ENCODE peak calls at places on chromosome 10, in ten cellular contexts. T, H, M, X, S, C, R, W, V and F are unnamed samples. For H3K9me3, the result is how much of the 10 kb centered on the place peaks cover.

GRCh38 chr10:119051775-119052174 is 22.3 kb downstream of the NANOS1 start:
- DNase-seq in T (no peak), H (no peak), M (no peak), X (no peak), S (no peak), C (no peak), R (no peak), W (no peak), V (no peak), F (no peak)

GRCh38 chr10:34520084-34520483 is 295.0 kb downstream of the PARD3 start:
- DNase-seq in T (no peak), H (no peak), M (no peak), X (no peak), S (no peak), C (no peak), R (no peak), W (no peak), V (no peak), F (no peak)

GRCh38 chr10:7471720-7472367 is 61.0 kb upstream of the SFMBT2 start:
- DNase-seq in T (peak), H (no peak), M (no peak), X (no peak), S (no peak), C (no peak), R (no peak), W (no peak), V (no peak), F (no peak)

GRCh38 chr10:17068953-17069352 is 60.7 kb downstream of the CUBN start:
- DNase-seq in T (no peak), H (no peak), M (no peak), X (no peak), S (no peak), C (no peak), R (no peak), W (no peak), V (no peak), F (no peak)

GRCh38 chr10:100670828-100671479 is 74.4 kb upstream of the PAX2 start:
- DNase-seq in T (peak), H (no peak), M (no peak), X (no peak), S (peak), C (peak), R (no peak), W (no peak), V (no peak), F (no peak)

GRCh38 chr10:2341298-2341697 is 604.0 kb upstream of the ADARB2 start:
- DNase-seq in T (no peak), H (no peak), M (no peak), X (no peak), S (no peak), C (no peak), R (no peak), W (no peak), V (no peak), F (no peak)

GRCh38 chr10:22495396-22495795 is 150.1 kb downstream of the SPAG6 start:
- DNase-seq in T (no peak), H (no peak), M (no peak), X (no peak), S (no peak), C (no peak), R (no peak), W (no peak), V (no peak), F (no peak)

GRCh38 chr10:52287853-52288252 is 26.2 kb upstream of the DKK1 start:
- DNase-seq in T (no peak), H (no peak), M (no peak), X (no peak), S (no peak), C (no peak), R (no peak), W (no peak), V (no peak), F (no peak)

GRCh38 chr10:15137636-15138035 is 30.9 kb downstream of the NMT2 start:
- DNase-seq in T (no peak), H (no peak), M (no peak), X (no peak), S (no peak), C (no peak), R (no peak), W (no peak), V (no peak), F (no peak)

GRCh38 chr10:89086801-89087513 is 96.4 kb downstream of the FAS start:
- DNase-seq in T (peak), H (no peak), M (no peak), X (no peak), S (peak), C (peak), R (peak), W (peak), V (no peak), F (no peak)

GRCh38 chr10:93030409-93030808 is 30.2 kb upstream of the CYP26C1 start:
- DNase-seq in T (no peak), H (peak), M (no peak), X (no peak), S (no peak), C (peak), R (peak), W (no peak), V (no peak), F (no peak)

GRCh38 chr10:78865518-78865835 is 203.3 kb upstream of the ZMIZ1 start:
- DNase-seq in T (no peak), H (no peak), M (peak), X (no peak), S (peak), C (no peak), R (peak), W (peak), V (no peak), F (peak)

GRCh38 chr10:116554628-116555027 is 8.9 kb downstream of the PNLIP start:
- DNase-seq in T (no peak), H (no peak), M (no peak), X (no peak), S (no peak), C (no peak), R (no peak), W (no peak), V (no peak), F (no peak)

GRCh38 chr10:74213571-74214162 is 62.6 kb downstream of the ADK start:
- DNase-seq in T (peak), H (peak), M (no peak), X (peak), S (no peak), C (peak), R (peak), W (no peak), V (no peak), F (no peak)

GRCh38 chr10:80320377-80320776 is 30.9 kb upstream of the MAT1A start:
- DNase-seq in T (no peak), H (no peak), M (no peak), X (no peak), S (no peak), C (no peak), R (no peak), W (no peak), V (no peak), F (no peak)

GRCh38 chr10:101901340-101901739 is 57.7 kb upstream of the KCNIP2 start:
- DNase-seq in T (peak), H (no peak), M (no peak), X (no peak), S (no peak), C (no peak), R (no peak), W (no peak), V (no peak), F (no peak)

GRCh38 chr10:29714096-29714874 is 79.5 kb upstream of the SVIL start:
- DNase-seq in T (no peak), H (peak), M (no peak), X (no peak), S (no peak), C (peak), R (peak), W (no peak), V (no peak), F (no peak)

GRCh38 chr10:43703286-43703685 is 54.6 kb upstream of the ZNF32 start:
- DNase-seq in T (no peak), H (no peak), M (no peak), X (no peak), S (no peak), C (no peak), R (no peak), W (no peak), V (no peak), F (no peak)

GRCh38 chr10:84195044-84195830 is 900 bp downstream of the CDHR1 start:
- DNase-seq in T (peak), H (no peak), M (no peak), X (no peak), S (no peak), C (no peak), R (no peak), W (peak), V (no peak), F (no peak)

GRCh38 chr10:47027108-47027811 is 116.0 kb downstream of the PTPN20 start:
- DNase-seq in T (no peak), H (no peak), M (no peak), X (no peak), S (peak), C (no peak), R (no peak), W (peak), V (peak), F (no peak)

GRCh38 chr10:118209215-118209614 is 132.9 kb downstream of the FAM204A start:
- DNase-seq in T (no peak), H (no peak), M (no peak), X (no peak), S (no peak), C (no peak), R (no peak), W (no peak), V (no peak), F (no peak)

GRCh38 chr10:50275650-50276235 is 24.4 kb upstream of the ASAH2 start:
- DNase-seq in T (peak), H (no peak), M (no peak), X (peak), S (peak), C (peak), R (peak), W (no peak), V (no peak), F (peak)

GRCh38 chr10:120945801-120946302 is 94.7 kb downstream of the WDR11 start:
- DNase-seq in T (no peak), H (no peak), M (no peak), X (peak), S (peak), C (peak), R (no peak), W (peak), V (peak), F (no peak)

GRCh38 chr10:124742418-124743187 is 1.6 kb downstream of the FAM53B start:
- DNase-seq in T (peak), H (no peak), M (no peak), X (no peak), S (no peak), C (peak), R (no peak), W (peak), V (no peak), F (no peak)

GRCh38 chr10:20598590-20598989 is 298.5 kb downstream of the NEBL start:
- DNase-seq in T (no peak), H (no peak), M (peak), X (no peak), S (peak), C (peak), R (peak), W (peak), V (no peak), F (no peak)

GRCh38 chr10:79384773-79385391 is 37.6 kb downstream of the PPIF start:
- DNase-seq in T (peak), H (no peak), M (no peak), X (peak), S (no peak), C (no peak), R (no peak), W (peak), V (no peak), F (peak)

GRCh38 chr10:69217119-69217754 is 2.9 kb upstream of the HKDC1 start:
- DNase-seq in T (no peak), H (peak), M (no peak), X (no peak), S (no peak), C (peak), R (peak), W (no peak), V (no peak), F (no peak)

GRCh38 chr10:46222364-46222935 is 64.3 kb upstream of the ANTXRL start:
- DNase-seq in T (no peak), H (no peak), M (no peak), X (no peak), S (no peak), C (no peak), R (peak), W (no peak), V (no peak), F (peak)

GRCh38 chr10:104862-105565 is 30.2 kb upstream of the ZMYND11 start:
- DNase-seq in T (no peak), H (no peak), M (no peak), X (no peak), S (no peak), C (no peak), R (no peak), W (no peak), V (no peak), F (no peak)

GRCh38 chr10:87506988-87507387 is 2.3 kb downstream of the MINPP1 start:
- DNase-seq in T (no peak), H (no peak), M (no peak), X (no peak), S (no peak), C (no peak), R (no peak), W (no peak), V (no peak), F (no peak)

GRCh38 chr10:121406823-121407545 is 191.3 kb downstream of the FGFR2 start:
- DNase-seq in T (no peak), H (no peak), M (no peak), X (peak), S (no peak), C (no peak), R (no peak), W (no peak), V (no peak), F (peak)

GRCh38 chr10:48932831-48933670 is 6.6 kb downstream of the LRRC18 start:
- DNase-seq in T (no peak), H (no peak), M (no peak), X (no peak), S (no peak), C (no peak), R (no peak), W (no peak), V (no peak), F (no peak)

GRCh38 chr10:74963549-74963948 is 137.1 kb downstream of the KAT6B start:
- DNase-seq in T (no peak), H (no peak), M (no peak), X (no peak), S (no peak), C (no peak), R (peak), W (no peak), V (no peak), F (no peak)

GRCh38 chr10:49083256-49083655 is 32.1 kb downstream of the VSTM4 start:
- DNase-seq in T (no peak), H (no peak), M (peak), X (no peak), S (peak), C (no peak), R (no peak), W (no peak), V (no peak), F (peak)

GRCh38 chr10:18610517-18610916 is 40.9 kb downstream of the NSUN6 start:
- DNase-seq in T (peak), H (peak), M (no peak), X (peak), S (no peak), C (peak), R (peak), W (no peak), V (no peak), F (no peak)

GRCh38 chr10:105540381-105540780 is 899.3 kb downstream of the SORCS3 start:
- DNase-seq in T (no peak), H (no peak), M (no peak), X (no peak), S (no peak), C (no peak), R (no peak), W (no peak), V (no peak), F (no peak)
- H3K9me3 ChIP-seq in T (under half), H (half or more), M (under half), X (under half), S (under half), C (under half), R (under half), W (under half), V (under half), F (under half)

DNA sequence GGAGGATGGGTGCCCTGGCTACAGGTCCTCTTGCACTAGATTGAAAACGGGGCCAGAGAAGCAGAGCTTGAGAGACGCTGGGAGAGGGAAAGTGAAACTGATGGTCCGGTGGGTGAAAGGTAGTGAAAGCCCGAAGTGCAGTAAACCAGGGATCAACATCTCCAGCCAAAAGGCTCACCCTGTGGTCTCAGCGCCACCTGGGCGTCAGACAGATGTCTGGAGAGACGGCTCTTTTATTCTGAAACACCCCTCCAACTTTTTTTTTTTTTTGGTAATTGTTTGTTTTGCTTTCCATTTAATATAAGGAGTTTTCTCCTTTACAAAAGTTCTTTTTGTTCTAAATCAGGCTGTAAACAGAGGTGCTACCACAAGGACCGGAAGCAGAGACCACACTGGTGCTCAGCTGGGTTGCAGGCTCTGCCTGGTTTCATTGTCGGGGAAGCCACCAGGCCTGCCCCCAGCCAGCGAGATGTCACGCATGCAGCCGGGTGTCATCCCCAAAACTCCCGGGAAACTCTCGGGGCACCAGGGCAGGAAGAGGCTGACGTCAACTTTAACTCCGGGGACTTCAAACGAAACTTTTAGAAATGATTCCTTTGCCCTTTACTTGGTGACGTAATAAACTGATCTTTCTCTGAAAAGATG is 11.2 kb downstream of the IL2RA start:
- DNase-seq in T (peak), H (no peak), M (peak), X (peak), S (peak), C (peak), R (peak), W (peak), V (no peak), F (peak)
- TF ChIP-seq CTCF in T (no peak), H (peak), M (peak), X (peak), S (no peak), C (peak), R (no peak), W (peak), V (no peak), F (peak)

GRCh38 chr10:95877881-95878280 is 29.9 kb upstream of the CC2D2B start:
- DNase-seq in T (no peak), H (no peak), M (no peak), X (no peak), S (no peak), C (no peak), R (no peak), W (no peak), V (no peak), F (no peak)
- TF ChIP-seq POLR2A in T (no peak), H (no peak), M (no peak), X (no peak), S (no peak), C (no peak), R (no peak), W (no peak), V (no peak), F (no peak)

GRCh38 chr10:108852211-108852610 is 1071.1 kb downstream of the XPNPEP1 start:
- DNase-seq in T (no peak), H (no peak), M (no peak), X (no peak), S (no peak), C (no peak), R (no peak), W (no peak), V (no peak), F (no peak)

GRCh38 chr10:108850138-108850854 is 1073.0 kb downstream of the XPNPEP1 start:
- DNase-seq in T (no peak), H (no peak), M (no peak), X (no peak), S (no peak), C (no peak), R (no peak), W (no peak), V (no peak), F (no peak)

GRCh38 chr10:108848016-108848415 is 1075.3 kb downstream of the XPNPEP1 start:
- DNase-seq in T (no peak), H (no peak), M (no peak), X (no peak), S (no peak), C (no peak), R (no peak), W (no peak), V (no peak), F (no peak)

DNA sequence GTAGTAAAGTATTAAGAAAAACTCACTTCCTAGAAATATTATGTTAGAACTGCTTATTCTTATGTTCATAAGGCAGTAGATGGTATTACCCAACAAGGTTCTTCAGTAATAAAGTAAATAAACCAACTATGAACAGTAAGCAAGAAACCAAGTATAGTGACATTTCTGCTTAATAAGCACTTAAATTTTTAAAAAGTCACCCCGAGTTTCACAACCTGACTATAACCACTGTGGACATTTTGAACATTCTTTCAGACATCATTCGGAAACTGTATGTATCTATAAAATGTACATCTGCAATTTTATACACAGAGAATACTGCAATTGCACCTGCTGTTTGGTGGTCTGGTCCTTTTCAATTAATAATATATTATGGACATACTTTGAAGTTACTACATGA is 1073.6 kb downstream of the XPNPEP1 start:
- DNase-seq in T (no peak), H (no peak), M (no peak), X (no peak), S (no peak), C (no peak), R (no peak), W (no peak), V (no peak), F (no peak)
- H3K9me3 ChIP-seq in T (under half), H (under half), M (under half), X (under half), S (under half), C (under half), R (under half), W (under half), V (under half), F (under half)

GRCh38 chr10:59624951-59625350 is 84.7 kb downstream of the SLC16A9 start:
- DNase-seq in T (no peak), H (no peak), M (no peak), X (no peak), S (no peak), C (no peak), R (no peak), W (no peak), V (no peak), F (no peak)

GRCh38 chr10:59623100-59623822 is 86.4 kb downstream of the SLC16A9 start:
- DNase-seq in T (no peak), H (no peak), M (no peak), X (no peak), S (no peak), C (no peak), R (no peak), W (no peak), V (no peak), F (no peak)

GRCh38 chr10:59621771-59622170 is 87.9 kb downstream of the SLC16A9 start:
- DNase-seq in T (no peak), H (no peak), M (no peak), X (no peak), S (no peak), C (no peak), R (no peak), W (no peak), V (no peak), F (no peak)

GRCh38 chr10:59623823-59624535 is 85.7 kb downstream of the SLC16A9 start:
- DNase-seq in T (no peak), H (no peak), M (no peak), X (no peak), S (peak), C (no peak), R (no peak), W (no peak), V (no peak), F (no peak)

GRCh38 chr10:59622320-59622901 is 87.2 kb downstream of the SLC16A9 start:
- DNase-seq in T (peak), H (peak), M (peak), X (peak), S (peak), C (peak), R (peak), W (no peak), V (no peak), F (no peak)
- TF ChIP-seq CTCF in T (peak), H (peak), M (peak), X (peak), S (peak), C (peak), R (peak), W (peak), V (peak), F (peak)

GRCh38 chr10:112848212-112848611 is 101.8 kb upstream of the TCF7L2 start:
- DNase-seq in T (no peak), H (no peak), M (no peak), X (no peak), S (no peak), C (no peak), R (no peak), W (no peak), V (no peak), F (no peak)

GRCh38 chr10:112852308-112852707 is 97.7 kb upstream of the TCF7L2 start:
- DNase-seq in T (peak), H (no peak), M (no peak), X (no peak), S (peak), C (no peak), R (no peak), W (no peak), V (no peak), F (no peak)

GRCh38 chr10:112847778-112848177 is 102.3 kb upstream of the TCF7L2 start:
- DNase-seq in T (no peak), H (no peak), M (no peak), X (no peak), S (no peak), C (no peak), R (no peak), W (no peak), V (no peak), F (no peak)

GRCh38 chr10:112851582-112851981 is 98.5 kb upstream of the TCF7L2 start:
- DNase-seq in T (no peak), H (no peak), M (no peak), X (no peak), S (no peak), C (no peak), R (no peak), W (no peak), V (no peak), F (no peak)

GRCh38 chr10:112848868-112849267 is 101.2 kb upstream of the TCF7L2 start:
- DNase-seq in T (no peak), H (no peak), M (no peak), X (no peak), S (no peak), C (no peak), R (no peak), W (no peak), V (no peak), F (no peak)
- TF ChIP-seq POLR2A in T (no peak), H (no peak), M (no peak), X (no peak), S (no peak), C (no peak), R (no peak), W (no peak), V (no peak), F (no peak)